ENCODE peak calls at places on chromosome 14, in six cellular contexts. E is trophoblast cell, F is IMR-90, S is mesendoderm, C is H1, G is mesenchymal stem cell. O is an unnamed sample.
A peak's percentile ranks its signal among the peaks of the same experiment; 100 is the strongest.

GRCh38 chr14:70707138-70708038 is 65.7 kb downstream of the TTC9 start:
- DNase-seq in E (no peak), F (peak; percentile 41), S (peak; percentile 64), C (no peak), G (peak; percentile 40), O (no peak)

GRCh38 chr14:67934087-67934486 is 114.5 kb downstream of the RAD51B start:
- DNase-seq in E (peak; percentile 77), F (peak; percentile 85), S (peak; percentile 97), C (peak; percentile 29), G (peak; percentile 85), O (peak; percentile 37)

GRCh38 chr14:99242816-99243795 is 28.9 kb downstream of the BCL11B start:
- DNase-seq in E (no peak), F (no peak), S (no peak), C (no peak), G (no peak), O (no peak)

GRCh38 chr14:91358654-91359210 is 58.9 kb downstream of the CCDC88C start:
- DNase-seq in E (no peak), F (no peak), S (no peak), C (no peak), G (no peak), O (no peak)

GRCh38 chr14:77641534-77642341 is 25.3 kb upstream of the SPTLC2 start:
- DNase-seq in E (peak; percentile 82), F (peak; percentile 47), S (no peak), C (no peak), G (no peak), O (no peak)

GRCh38 chr14:77882631-77883030 is 82.7 kb downstream of the ADCK1 start:
- DNase-seq in E (peak; percentile 7), F (no peak), S (peak; percentile 34), C (no peak), G (peak; percentile 92), O (no peak)

GRCh38 chr14:78959674-78960264 is 789.6 kb downstream of the NRXN3 start:
- DNase-seq in E (peak; percentile 82), F (peak; percentile 82), S (peak; percentile 71), C (peak; percentile 34), G (peak; percentile 73), O (peak; percentile 60)

GRCh38 chr14:76274324-76274723 is 101.6 kb upstream of the ESRRB start:
- DNase-seq in E (no peak), F (no peak), S (no peak), C (no peak), G (no peak), O (no peak)

GRCh38 chr14:37147310-37147875 is 25.0 kb downstream of the SLC25A21 start:
- DNase-seq in E (peak; percentile 12), F (no peak), S (peak; percentile 97), C (no peak), G (no peak), O (no peak)

GRCh38 chr14:55628426-55628825 is 48.4 kb downstream of the KTN1 start:
- DNase-seq in E (no peak), F (peak; percentile 7), S (no peak), C (no peak), G (no peak), O (no peak)

GRCh38 chr14:62087191-62087590 is 325.0 kb downstream of the SNAPC1 start:
- DNase-seq in E (no peak), F (no peak), S (no peak), C (no peak), G (no peak), O (no peak)
- H2BK120ac ChIP-seq in E (no peak overlapping the region), F (no peak overlapping the region), S (no peak overlapping the region), C (no peak overlapping the region), G (no peak overlapping the region), O (no peak overlapping the region)

DNA sequence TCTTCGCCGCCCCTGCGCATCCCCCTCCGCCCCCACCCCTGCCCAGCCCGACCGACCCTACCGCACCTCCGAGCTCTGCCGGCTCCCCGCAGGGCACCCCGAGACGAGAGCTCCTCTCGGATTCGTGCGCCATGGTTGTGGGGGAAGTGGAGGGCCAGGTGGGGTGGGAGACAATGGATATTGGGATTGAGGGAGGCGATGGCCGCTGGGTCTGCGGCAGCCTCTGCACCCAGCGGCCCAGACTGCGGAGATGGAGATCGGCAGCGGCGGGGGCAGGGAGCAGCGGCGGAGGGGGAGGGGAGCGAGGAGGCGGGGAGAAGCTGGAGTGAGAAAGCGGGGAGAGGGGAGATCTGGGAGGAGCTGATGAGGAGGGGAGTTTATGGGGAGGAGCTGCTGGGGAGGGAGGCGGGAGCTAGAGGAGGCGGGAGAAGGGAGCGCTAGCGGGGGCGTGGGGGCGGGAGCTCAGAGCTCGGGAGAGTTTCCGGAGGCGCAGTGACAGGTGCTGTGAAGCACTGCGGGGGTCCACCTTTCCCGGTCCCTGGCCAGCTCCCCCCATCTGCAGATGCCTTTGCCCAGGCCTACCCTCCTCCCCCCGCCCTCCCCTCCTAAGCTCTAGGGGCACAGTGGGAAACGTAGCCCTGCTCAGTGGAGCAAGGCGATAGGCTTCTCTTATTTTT is at the start of gene SALL2:
- DNase-seq in E (no peak), F (peak; percentile 68), S (peak; percentile 99), C (peak; percentile 97), G (peak; percentile 74), O (peak; percentile 92)
- H2BK5ac ChIP-seq in E (no peak within 1 kb of the TSS), F (peak within 1 kb of the TSS; percentile 40), S (peak within 1 kb of the TSS; percentile 95), C (peak within 1 kb of the TSS; percentile 97), G (peak within 1 kb of the TSS; percentile 53), O (peak within 1 kb of the TSS; percentile 71)

GRCh38 chr14:103123128-103123633 is at the start of gene TNFAIP2:
- DNase-seq in E (peak; percentile 84), F (no peak), S (peak; percentile 77), C (no peak), G (peak; percentile 63), O (no peak)
- H3K4me3 ChIP-seq in E (peak within 1 kb of the TSS; percentile 46), F (no peak within 1 kb of the TSS), S (peak within 1 kb of the TSS; percentile 3), C (peak within 1 kb of the TSS; percentile 37), G (peak within 1 kb of the TSS; percentile 91), O (no peak within 1 kb of the TSS)

GRCh38 chr14:23538049-23538718 is 13.4 kb downstream of the ZFHX2 start:
- DNase-seq in E (no peak), F (no peak), S (peak; percentile 49), C (no peak), G (no peak), O (no peak)
- H2BK120ac ChIP-seq in E (no peak overlapping the region), F (no peak overlapping the region), S (peak overlapping the region; percentile 46), C (peak overlapping the region; percentile 98), G (no peak overlapping the region), O (no peak overlapping the region)